ENCODE peak calls at places on chromosomes 4 and X, in ten cellular contexts. V is ACHN, F is neuronal stem cell, S is B cell, C is fibroblast of pulmonary artery, W is NB4, L is NCI-H1417 treated with DMSO at 0.1 percent for 48 hours, H is NCI-H1694 treated with DMSO at 0.1 percent for 48 hours, B is cardiac muscle cell, R is DMS79. D is an unnamed sample.

GRCh38 chr4:107299646-107300045 is 263.5 kb upstream of the DKK2 start:
- DNase-seq in V (peak), F (no peak), S (no peak), C (no peak), W (no peak), L (no peak), H (no peak), B (no peak), R (no peak), D (no peak)

GRCh38 chr4:109548655-109549054 is 11.4 kb upstream of the MCUB start:
- DNase-seq in V (no peak), F (no peak), S (no peak), C (peak), W (peak), L (no peak), H (no peak), B (no peak), R (no peak), D (no peak)

GRCh38 chr4:140141196-140141845 is 12.7 kb downstream of the MAML3 start:
- DNase-seq in V (no peak), F (no peak), S (no peak), C (no peak), W (no peak), L (peak), H (no peak), B (no peak), R (no peak), D (no peak)

GRCh38 chr4:87224036-87224923 is 3.9 kb upstream of the KLHL8 start:
- DNase-seq in V (no peak), F (no peak), S (no peak), C (no peak), W (no peak), L (no peak), H (no peak), B (no peak), R (no peak), D (no peak)

GRCh38 chr4:139875456-139875855 is 209.8 kb downstream of the MGST2 start:
- DNase-seq in V (no peak), F (peak), S (no peak), C (no peak), W (no peak), L (peak), H (peak), B (no peak), R (peak), D (peak)

GRCh38 chrX:23785564-23785963 is 2.6 kb downstream of the SAT1 start:
- DNase-seq in V (no peak), F (no peak), S (no peak), C (peak), W (no peak), L (no peak), H (no peak), B (peak), R (no peak), D (no peak)

GRCh38 chr4:108172780-108173598 is 4.3 kb upstream of the LEF1 start:
- DNase-seq in V (peak), F (peak), S (peak), C (peak), W (no peak), L (peak), H (no peak), B (peak), R (peak), D (peak)

GRCh38 chr4:57190651-57191481 is 80.7 kb upstream of the IGFBP7 start:
- DNase-seq in V (peak), F (peak), S (no peak), C (peak), W (peak), L (no peak), H (no peak), B (peak), R (no peak), D (no peak)

GRCh38 chr4:1216869-1217294 is 32.0 kb downstream of the CTBP1 start:
- DNase-seq in V (no peak), F (no peak), S (peak), C (no peak), W (no peak), L (no peak), H (no peak), B (no peak), R (no peak), D (no peak)

GRCh38 chr4:52288212-52288611 is 237.1 kb downstream of the SPATA18 start:
- DNase-seq in V (no peak), F (no peak), S (no peak), C (no peak), W (no peak), L (no peak), H (no peak), B (no peak), R (no peak), D (no peak)

GRCh38 chr4:110621839-110622751 is 782 bp downstream of the PITX2 start:
- DNase-seq in V (no peak), F (peak), S (no peak), C (no peak), W (no peak), L (no peak), H (no peak), B (no peak), R (no peak), D (peak)

GRCh38 chrX:49878128-49878833 is 1.0 kb upstream of the USP27X start:
- DNase-seq in V (no peak), F (peak), S (no peak), C (no peak), W (no peak), L (no peak), H (no peak), B (no peak), R (no peak), D (no peak)

GRCh38 chr4:147543039-147543438 is 62.1 kb downstream of the EDNRA start:
- DNase-seq in V (no peak), F (no peak), S (no peak), C (no peak), W (no peak), L (no peak), H (no peak), B (no peak), R (no peak), D (no peak)

GRCh38 chr4:71472946-71473345 is 134.1 kb downstream of the SLC4A4 start:
- DNase-seq in V (peak), F (no peak), S (no peak), C (peak), W (no peak), L (no peak), H (no peak), B (no peak), R (no peak), D (no peak)

GRCh38 chrX:146973283-146973682 is 158.7 kb upstream of the CXorf51A start:
- DNase-seq in V (no peak), F (no peak), S (no peak), C (no peak), W (no peak), L (no peak), H (no peak), B (no peak), R (no peak), D (no peak)

GRCh38 chr4:51843309-51844156 is 580 bp downstream of the DCUN1D4 start:
- DNase-seq in V (peak), F (no peak), S (peak), C (peak), W (peak), L (no peak), H (no peak), B (peak), R (no peak), D (peak)

GRCh38 chrX:6021316-6022091 is 207.2 kb downstream of the NLGN4X start:
- DNase-seq in V (peak), F (peak), S (peak), C (peak), W (peak), L (peak), H (peak), B (peak), R (no peak), D (peak)

GRCh38 chr4:17276821-17277220 is 235.1 kb downstream of the QDPR start:
- DNase-seq in V (no peak), F (no peak), S (no peak), C (peak), W (no peak), L (no peak), H (no peak), B (no peak), R (no peak), D (no peak)

D was measured in NCI-H1930.